ENCODE peak calls at places on chromosomes 3 and 15, in five cellular contexts. J is K562, X is A673, K is lung, I is brain microvascular endothelial cell. L is an unnamed sample.

GRCh38 chr3:156150434-156151066 is 30.2 kb downstream of the KCNAB1 start:
- DNase-seq in J (peak; percentile 52), X (peak; percentile 75), K (no peak), I (peak; percentile 59), L (peak; percentile 19)

GRCh38 chr15:46365612-46366011 is 730.8 kb downstream of the SQOR start:
- DNase-seq in J (no peak), X (peak; percentile 75), K (no peak), I (no peak), L (no peak)

GRCh38 chr3:155196131-155197075 is 97.1 kb downstream of the STRIT1 start:
- DNase-seq in J (peak; percentile 18), X (peak; percentile 28), K (no peak), I (no peak), L (peak; percentile 71)

GRCh38 chr3:182911782-182912111 is 68.6 kb downstream of the DCUN1D1 start:
- DNase-seq in J (no peak), X (no peak), K (no peak), I (no peak), L (no peak)

GRCh38 chr3:48409291-48410201 is 20.3 kb downstream of the PLXNB1 start:
- DNase-seq in J (no peak), X (no peak), K (no peak), I (no peak), L (peak; percentile 5)

GRCh38 chr3:79380581-79380980 is 387.2 kb downstream of the ROBO1 start:
- DNase-seq in J (no peak), X (no peak), K (no peak), I (no peak), L (no peak)

GRCh38 chr3:120167488-120167887 is 73.2 kb upstream of the GSK3B start:
- DNase-seq in J (no peak), X (no peak), K (no peak), I (no peak), L (no peak)

GRCh38 chr3:9402410-9403228 is 5.2 kb downstream of the SETD5 start:
- DNase-seq in J (peak; percentile 95), X (peak; percentile 43), K (no peak), I (peak; percentile 43), L (peak; percentile 96)

GRCh38 chr3:194328080-194328571 is 23.0 kb downstream of the CPN2 start:
- DNase-seq in J (peak; percentile 47), X (peak; percentile 57), K (no peak), I (peak; percentile 28), L (no peak)

GRCh38 chr3:79329154-79329553 is 438.6 kb downstream of the ROBO1 start:
- DNase-seq in J (no peak), X (no peak), K (no peak), I (peak; percentile 11), L (no peak)

GRCh38 chr3:14803101-14803980 is 15.4 kb upstream of the FGD5 start:
- DNase-seq in J (peak; percentile 40), X (no peak), K (no peak), I (peak; percentile 5), L (no peak)

GRCh38 chr15:81312790-81313543 is 11.0 kb downstream of the STARD5 start:
- DNase-seq in J (no peak), X (peak; percentile 87), K (peak; percentile 77), I (peak; percentile 97), L (no peak)

GRCh38 chr3:194129581-194130133 is 6.3 kb upstream of the HES1 start:
- DNase-seq in J (no peak), X (no peak), K (no peak), I (peak; percentile 25), L (no peak)

GRCh38 chr3:134008630-134009156 is 21.0 kb downstream of the SLCO2A1 start:
- DNase-seq in J (no peak), X (no peak), K (no peak), I (peak; percentile 78), L (no peak)

GRCh38 chr3:97882975-97883598 is 61.3 kb downstream of the CRYBG3 start:
- DNase-seq in J (peak; percentile 1), X (peak; percentile 39), K (peak; percentile 58), I (peak; percentile 73), L (no peak)

GRCh38 chr15:51382787-51383186 is 41.3 kb downstream of the GLDN start:
- DNase-seq in J (peak; percentile 39), X (peak; percentile 68), K (no peak), I (peak; percentile 61), L (peak; percentile 70)

GRCh38 chr15:99408236-99409096 is 157.2 kb downstream of the LRRC28 start:
- DNase-seq in J (no peak), X (peak; percentile 89), K (peak; percentile 28), I (peak; percentile 74), L (no peak)

GRCh38 chr3:144462337-144462736 is 490.7 kb downstream of the DIPK2A start:
- DNase-seq in J (no peak), X (no peak), K (no peak), I (no peak), L (no peak)

GRCh38 chr15:47265686-47266085 is 451.6 kb upstream of the SEMA6D start:
- DNase-seq in J (no peak), X (no peak), K (no peak), I (no peak), L (no peak)

GRCh38 chr3:29513236-29513635 is 232.4 kb downstream of the RBMS3 start:
- DNase-seq in J (no peak), X (peak; percentile 28), K (no peak), I (peak; percentile 72), L (no peak)

GRCh38 chr3:120450914-120451669 is at the start of gene FSTL1:
- DNase-seq in J (no peak), X (peak; percentile 53), K (no peak), I (no peak), L (peak; percentile 76)

GRCh38 chr3:50550079-50550736 is 17.3 kb downstream of the C3orf18 start:
- DNase-seq in J (peak; percentile 69), X (peak; percentile 45), K (peak; percentile 62), I (peak; percentile 32), L (peak; percentile 76)

GRCh38 chr3:33034601-33035000 is 62.3 kb downstream of the GLB1 start:
- DNase-seq in J (no peak), X (no peak), K (no peak), I (no peak), L (no peak)

GRCh38 chr3:33037479-33037878 is 59.5 kb downstream of the GLB1 start:
- DNase-seq in J (no peak), X (no peak), K (no peak), I (no peak), L (no peak)

GRCh38 chr3:33032937-33033336 is 64.0 kb downstream of the GLB1 start:
- DNase-seq in J (peak; percentile 27), X (peak; percentile 10), K (no peak), I (no peak), L (no peak)

GRCh38 chr3:33039628-33040027 is 57.3 kb downstream of the GLB1 start:
- DNase-seq in J (no peak), X (no peak), K (no peak), I (no peak), L (no peak)

DNA sequence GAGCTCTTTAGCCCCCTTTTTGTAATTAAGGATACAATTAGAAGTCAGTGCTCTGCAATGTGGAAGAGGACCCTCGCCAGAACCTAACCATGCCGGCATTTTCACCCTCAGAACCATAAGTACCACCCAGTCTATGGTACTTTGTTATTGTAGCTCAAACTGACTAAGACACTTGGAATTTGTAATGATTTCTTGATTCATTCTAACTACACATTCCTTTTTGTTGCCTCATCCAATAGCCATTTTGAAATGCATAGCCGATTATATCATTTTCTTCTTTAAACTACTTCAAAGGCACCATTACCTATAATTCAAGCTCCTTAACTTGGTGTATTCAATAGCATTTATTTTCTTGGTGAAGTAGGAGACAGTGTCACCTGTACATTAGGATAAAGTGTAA is 61.4 kb downstream of the GLB1 start:
- DNase-seq in J (no peak), X (no peak), K (no peak), I (no peak), L (no peak)
- H3K4me3 ChIP-seq in J (no peak overlapping the region), X (no peak overlapping the region), K (no peak overlapping the region), I (no peak overlapping the region), L (no peak overlapping the region)

GRCh38 chr3:4982773-4983738 is 3.8 kb downstream of the BHLHE40 start:
- DNase-seq in J (peak; percentile 39), X (no peak), K (no peak), I (peak; percentile 53), L (no peak)

GRCh38 chr3:4979401-4980228 is at the start of gene BHLHE40:
- DNase-seq in J (peak; percentile 63), X (peak; percentile 44), K (no peak), I (no peak), L (no peak)

GRCh38 chr3:4981688-4982494 is 2.7 kb downstream of the BHLHE40 start:
- DNase-seq in J (peak; percentile 68), X (no peak), K (peak; percentile 45), I (peak; percentile 59), L (no peak)

GRCh38 chr3:4980229-4981159 is 1.3 kb downstream of the BHLHE40 start:
- DNase-seq in J (peak; percentile 98), X (peak; percentile 79), K (peak; percentile 96), I (peak; percentile 86), L (peak; percentile 86)

DNA sequence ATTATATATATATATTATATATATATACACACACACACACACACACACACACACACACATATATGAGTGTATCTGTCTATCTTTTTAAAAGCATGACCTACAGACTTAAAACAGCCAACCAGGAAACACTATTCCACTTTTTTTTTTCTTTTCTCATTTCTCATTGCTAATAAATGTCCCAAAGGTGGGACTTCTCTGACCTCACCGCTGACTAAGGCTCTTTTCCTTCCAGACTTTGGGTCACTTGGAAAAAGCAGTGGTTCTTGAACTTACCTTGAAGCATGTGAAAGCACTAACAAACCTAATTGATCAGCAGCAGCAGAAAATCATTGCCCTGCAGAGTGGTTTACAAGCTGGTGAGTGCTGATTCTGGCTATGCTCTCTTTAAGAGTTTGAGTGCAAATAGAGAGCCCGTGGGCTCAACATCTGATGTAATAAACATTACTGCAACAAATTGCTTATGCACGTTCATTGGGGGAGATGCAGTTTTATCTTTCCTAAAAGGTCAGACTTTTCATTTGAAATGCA is 2.0 kb downstream of the BHLHE40 start:
- DNase-seq in J (no peak), X (no peak), K (no peak), I (peak; percentile 33), L (no peak)
- H3K27ac ChIP-seq in J (peak overlapping the region; percentile 78), X (no peak overlapping the region), K (peak overlapping the region; percentile 78), I (peak overlapping the region; percentile 95), L (peak overlapping the region; percentile 32)

DNA sequence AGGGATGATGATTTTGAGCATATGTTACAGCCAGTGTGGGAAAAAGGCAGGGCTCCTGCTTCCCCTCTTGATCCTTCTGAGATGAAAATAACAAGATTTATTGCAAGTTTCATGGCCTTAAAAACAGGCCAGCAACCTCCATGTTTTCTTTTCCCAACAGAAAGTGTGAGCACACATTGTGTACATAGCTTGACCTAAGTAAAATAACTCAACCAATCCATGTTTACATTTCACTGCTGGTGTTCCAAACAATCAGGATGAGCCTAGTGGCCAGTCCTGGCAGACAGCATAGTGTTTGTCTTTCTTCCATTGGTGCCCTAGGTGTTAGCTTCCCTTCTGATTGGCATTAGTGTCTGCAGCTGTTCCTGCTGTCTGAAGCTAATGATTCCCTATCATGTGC is 847.7 kb downstream of the EPHA3 start:
- DNase-seq in J (no peak), X (no peak), K (no peak), I (no peak), L (no peak)
- TF ChIP-seq CTCF in J (no peak), X (no peak), K (no peak), I (no peak), L (no peak)

DNA sequence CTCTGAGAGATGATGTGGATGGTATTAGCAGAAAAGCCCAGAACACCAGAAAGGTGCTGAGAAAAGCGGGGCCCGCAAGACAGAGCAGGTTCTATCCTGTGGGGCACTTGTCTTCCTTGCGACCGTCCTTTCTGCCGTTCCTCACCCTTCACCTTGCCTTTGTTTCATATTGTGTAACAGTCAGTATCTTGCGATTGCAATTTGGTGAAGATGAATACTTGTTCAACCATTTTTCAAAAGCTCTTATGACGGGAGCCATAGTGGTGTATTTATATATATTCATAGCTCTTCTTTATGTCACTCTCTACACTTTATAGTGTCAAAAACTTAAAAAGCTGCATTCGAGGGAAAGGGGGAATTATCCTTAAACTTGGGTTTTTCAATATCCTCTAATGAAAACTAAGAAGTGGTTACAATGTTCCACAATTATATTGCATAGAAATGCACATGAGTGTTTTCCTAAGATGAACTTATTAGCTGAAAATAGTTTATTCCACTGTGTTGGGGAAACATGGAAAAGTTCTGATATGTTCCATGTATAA is 797 bp downstream of the MAP3K13 start:
- DNase-seq in J (no peak), X (no peak), K (no peak), I (no peak), L (no peak)
- H3K4me3 ChIP-seq in J (peak overlapping the region; percentile 41), X (peak overlapping the region; percentile 44), K (peak overlapping the region; percentile 52), I (peak overlapping the region; percentile 61), L (peak overlapping the region; percentile 97)

L was measured in WERI-Rb-1.